ENCODE peak calls at places on chromosomes 6 and 20, in four cellular contexts. Z is HepG2, P is K562, U is GM12878. J is an unnamed sample.
A peak's percentile ranks its signal among the peaks of the same experiment; 100 is the strongest.

GRCh38 chr6:137666202-137666774 is 172.1 kb upstream of the OLIG3 start:
- DNase-seq in Z (no peak), P (no peak), U (no peak), J (no peak)

GRCh38 chr6:149127212-149127611 is 190.3 kb upstream of the TAB2 start:
- DNase-seq in Z (no peak), P (no peak), U (no peak), J (no peak)

GRCh38 chr20:5973172-5973571 is 22.7 kb downstream of the MCM8 start:
- DNase-seq in Z (no peak), P (no peak), U (no peak), J (no peak)

GRCh38 chr6:26420607-26421235 is 18.6 kb downstream of the BTN3A1 start:
- DNase-seq in Z (peak; percentile 61), P (peak; percentile 48), U (no peak), J (peak; percentile 35)

GRCh38 chr6:56424542-56425083 is 177.2 kb upstream of the COL21A1 start:
- DNase-seq in Z (no peak), P (no peak), U (no peak), J (no peak)

GRCh38 chr20:25309395-25310267 is 61.7 kb downstream of the PYGB start:
- DNase-seq in Z (peak; percentile 82), P (peak; percentile 51), U (no peak), J (no peak)

GRCh38 chr6:2684059-2684749 is 66.5 kb downstream of the MYLK4 start:
- DNase-seq in Z (no peak), P (no peak), U (no peak), J (no peak)

GRCh38 chr6:3356056-3356823 is 97.5 kb downstream of the PSMG4 start:
- DNase-seq in Z (peak; percentile 65), P (peak; percentile 95), U (peak; percentile 77), J (peak; percentile 56)

GRCh38 chr6:128601060-128601459 is 80.7 kb upstream of the PTPRK start:
- DNase-seq in Z (no peak), P (no peak), U (no peak), J (no peak)

GRCh38 chr20:2485662-2486061 is 15.1 kb upstream of the SNRPB start:
- DNase-seq in Z (no peak), P (no peak), U (no peak), J (no peak)

GRCh38 chr20:10565191-10565921 is 108.4 kb downstream of the JAG1 start:
- DNase-seq in Z (peak; percentile 99), P (no peak), U (no peak), J (no peak)

GRCh38 chr6:166910601-166911000 is 45.7 kb downstream of the RNASET2 start:
- DNase-seq in Z (no peak), P (no peak), U (no peak), J (no peak)

GRCh38 chr6:169957351-169957963 is 206.0 kb downstream of the ERMARD start:
- DNase-seq in Z (no peak), P (no peak), U (no peak), J (no peak)

GRCh38 chr20:62337558-62338293 is 29.4 kb downstream of the LAMA5 start:
- DNase-seq in Z (no peak), P (no peak), U (peak; percentile 36), J (no peak)

GRCh38 chr6:126826315-126826714 is 292.2 kb upstream of the RSPO3 start:
- DNase-seq in Z (no peak), P (no peak), U (no peak), J (no peak)

GRCh38 chr6:12605888-12606345 is 110.7 kb upstream of the PHACTR1 start:
- DNase-seq in Z (peak; percentile 72), P (peak; percentile 43), U (peak; percentile 90), J (peak; percentile 51)

GRCh38 chr6:11656486-11656885 is 118.9 kb downstream of the TMEM170B start:
- DNase-seq in Z (no peak), P (no peak), U (no peak), J (no peak)

GRCh38 chr6:36913082-36913481 is 27.3 kb downstream of the C6orf89 start:
- DNase-seq in Z (no peak), P (no peak), U (no peak), J (no peak)

GRCh38 chr6:16758163-16758975 is 2.9 kb downstream of the ATXN1 start:
- DNase-seq in Z (peak; percentile 66), P (peak; percentile 23), U (no peak), J (no peak)

GRCh38 chr20:11296951-11297350 is 620.7 kb upstream of the BTBD3 start:
- DNase-seq in Z (no peak), P (no peak), U (no peak), J (no peak)

GRCh38 chr20:10963717-10964266 is 290.0 kb upstream of the JAG1 start:
- DNase-seq in Z (no peak), P (no peak), U (no peak), J (no peak)

GRCh38 chr6:5006182-5006581 is 2.3 kb upstream of the RPP40 start:
- DNase-seq in Z (no peak), P (no peak), U (no peak), J (no peak)

GRCh38 chr6:111027219-111027618 is 45.4 kb downstream of the RPF2 start:
- DNase-seq in Z (no peak), P (no peak), U (no peak), J (no peak)

GRCh38 chr6:145705561-145705960 is 29.8 kb downstream of the EPM2A start:
- DNase-seq in Z (no peak), P (no peak), U (no peak), J (no peak)

GRCh38 chr20:43940518-43941225 is 26.0 kb downstream of the TOX2 start:
- DNase-seq in Z (no peak), P (no peak), U (no peak), J (no peak)

GRCh38 chr6:152432758-152433157 is 204.4 kb downstream of the SYNE1 start:
- DNase-seq in Z (no peak), P (no peak), U (no peak), J (no peak)

GRCh38 chr20:51233345-51233744 is 210.4 kb upstream of the KCNG1 start:
- DNase-seq in Z (no peak), P (no peak), U (no peak), J (no peak)

GRCh38 chr20:30284533-30284932 is 972.9 kb upstream of the DEFB115 start:
- DNase-seq in Z (no peak), P (no peak), U (no peak), J (no peak)

GRCh38 chr20:57476073-57476526 is 48.8 kb downstream of the CTCFL start:
- DNase-seq in Z (no peak), P (no peak), U (peak; percentile 67), J (no peak)
- TF ChIP-seq SP1 in Z (no peak), P (no peak), U (peak; percentile 12), J (no peak)

DNA sequence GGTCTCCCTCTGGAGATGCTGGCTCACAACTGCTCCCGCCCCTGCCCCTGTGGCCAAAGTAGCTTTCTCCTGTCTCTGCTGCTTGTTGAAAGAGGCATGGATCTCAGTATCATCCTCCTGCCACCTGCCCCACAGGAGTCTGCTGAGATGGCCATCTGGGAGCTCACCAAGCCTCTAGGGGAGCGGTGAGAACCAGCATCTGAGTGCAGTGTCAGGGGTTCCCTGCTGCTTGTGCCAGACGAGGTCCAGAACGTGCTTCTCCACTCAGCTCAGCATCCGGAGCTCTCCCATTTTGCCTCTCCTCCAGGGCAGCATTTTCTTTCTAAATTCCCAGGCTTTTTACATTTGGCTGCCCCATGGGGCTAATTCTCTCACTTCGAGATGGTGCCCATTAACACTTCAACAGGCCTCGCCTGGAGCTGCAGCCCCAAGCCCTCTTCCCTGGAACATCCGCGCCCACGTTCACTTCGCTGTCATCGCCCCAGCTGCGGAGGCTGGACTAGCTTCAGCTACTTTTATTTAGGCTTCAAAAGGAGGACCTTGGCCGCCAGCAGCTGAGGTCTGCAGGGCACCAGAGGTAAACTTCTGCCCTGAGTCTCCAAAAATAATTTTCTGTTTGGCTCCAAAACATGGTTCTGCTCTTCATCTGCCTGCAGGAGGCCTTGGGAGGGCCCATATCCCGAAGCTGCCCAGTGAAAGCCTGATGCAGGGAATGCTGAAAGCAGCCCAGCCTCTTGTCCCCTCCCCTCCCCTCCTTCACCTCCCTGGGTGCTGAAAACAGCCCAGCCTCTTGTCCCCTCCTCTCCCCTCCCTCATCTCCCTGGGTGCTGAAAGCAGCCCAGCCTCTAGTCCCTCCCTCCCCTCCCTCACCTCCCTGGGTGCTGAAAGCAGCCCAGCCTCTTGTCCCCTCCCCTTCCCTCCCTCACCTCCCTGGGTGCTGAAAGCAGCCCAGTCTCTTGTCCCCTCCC is 25.2 kb upstream of the MLN start:
- DNase-seq in Z (no peak), P (no peak), U (no peak), J (no peak)
- TF ChIP-seq BHLHE40 in Z (no peak), P (no peak), U (no peak), J (no peak)

DNA sequence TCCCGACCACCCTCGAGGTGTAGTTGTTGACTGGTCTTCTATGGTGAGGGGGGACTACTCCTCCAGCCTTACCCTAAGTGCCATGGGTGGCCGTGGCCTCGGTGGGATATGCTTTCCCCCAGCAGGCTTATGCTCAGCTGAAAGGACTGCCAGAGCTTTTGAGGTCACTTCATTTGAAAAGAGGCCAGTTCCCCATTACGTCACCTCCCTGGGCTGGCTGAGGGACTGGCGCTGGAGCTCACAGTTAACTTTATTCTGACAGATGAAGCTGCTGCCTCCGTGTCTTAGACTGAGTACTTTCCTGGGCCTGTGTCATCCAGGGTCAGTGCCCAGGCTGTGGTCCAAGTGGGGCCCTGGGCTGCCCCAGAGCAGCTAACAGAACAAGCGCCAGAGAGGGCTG is 42.8 kb upstream of the PCMTD2 start:
- DNase-seq in Z (no peak), P (no peak), U (no peak), J (no peak)
- TF ChIP-seq SP1 in Z (no peak), P (no peak), U (no peak), J (no peak)

DNA sequence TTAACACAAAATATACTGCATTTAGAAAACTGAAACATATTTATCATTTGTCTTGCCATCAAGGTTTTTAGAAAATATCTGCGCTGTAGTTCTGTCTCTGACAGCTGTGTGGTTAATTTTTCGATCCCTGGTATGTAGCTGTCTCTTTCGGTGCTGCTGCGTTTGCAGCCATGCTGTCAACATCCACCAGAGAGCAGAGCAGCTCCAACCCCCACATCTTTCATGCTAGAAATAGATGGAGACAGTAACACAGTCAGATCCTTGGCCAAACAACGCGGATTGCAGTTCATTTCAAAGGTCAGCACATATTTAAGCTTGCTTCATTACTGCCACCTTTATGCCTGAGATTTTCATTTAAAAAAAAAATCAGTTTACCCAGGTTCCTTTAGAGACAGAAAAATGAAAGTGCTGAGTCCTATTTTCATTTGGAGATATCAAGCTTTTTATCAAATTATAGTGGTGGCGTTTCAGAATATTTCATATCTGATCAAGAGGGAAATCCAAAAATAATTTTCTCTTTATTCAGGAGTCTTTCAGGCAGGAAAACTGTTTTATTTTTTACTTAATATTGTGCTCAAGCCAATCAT is 157.7 kb upstream of the MMS22L start:
- DNase-seq in Z (peak; percentile 54), P (no peak), U (no peak), J (peak; percentile 64)
- TF ChIP-seq BHLHE40 in Z (no peak), P (no peak), U (no peak), J (no peak)

DNA sequence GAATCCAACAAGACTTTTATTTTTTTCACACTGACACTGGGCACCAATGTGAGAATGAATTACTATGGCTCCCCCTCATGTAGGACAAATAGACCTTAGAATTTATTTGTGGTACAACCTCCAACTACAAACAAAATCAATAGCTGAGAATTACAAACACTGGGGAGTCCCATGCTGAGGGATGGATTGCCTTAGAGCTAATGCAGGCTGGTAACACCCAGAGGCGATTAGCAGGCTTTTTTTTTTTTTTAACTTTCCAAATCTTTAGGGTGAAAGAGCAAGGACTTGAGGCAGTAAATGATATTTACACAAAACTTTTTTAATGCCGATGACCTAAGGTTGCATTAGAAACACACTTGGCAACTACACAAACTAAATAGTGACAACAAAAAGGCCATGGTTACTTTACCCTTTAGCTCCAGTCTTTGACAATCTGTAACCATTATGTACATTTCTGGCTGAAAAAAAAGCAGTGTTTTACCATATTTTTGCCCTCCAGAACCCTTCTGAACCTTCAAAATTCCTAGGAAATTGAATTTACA is 21.7 kb downstream of the SAYSD1 start:
- DNase-seq in Z (no peak), P (no peak), U (no peak), J (no peak)
- TF ChIP-seq SP1 in Z (no peak), P (no peak), U (no peak), J (no peak)

J was measured in HEK293T.